ENCODE peak calls at places on chromosomes 7 and 10, in five cellular contexts. Y is hypothalamus; U is CD8-positive, alpha-beta memory T cell; L is HL-60; P is NCI-H1092. D is an unnamed sample.
A peak's percentile ranks its signal among the peaks of the same experiment; 100 is the strongest.

GRCh38 chr7:106248616-106249015 is 36.2 kb downstream of the NAMPT start:
- DNase-seq in Y (no peak), U (no peak), L (no peak), P (no peak), D (no peak)

GRCh38 chr10:48523820-48524758 is 80.8 kb downstream of the ARHGAP22 start:
- DNase-seq in L (no peak), U (no peak), Y (no peak), P (no peak), D (no peak)

GRCh38 chr7:14207154-14207553 is 217.7 kb upstream of the ETV1 start:
- DNase-seq in U (no peak), P (no peak), L (no peak), Y (no peak), D (no peak)

GRCh38 chr10:8369666-8370065 is 315.2 kb downstream of the GATA3 start:
- DNase-seq in U (no peak), Y (no peak), L (no peak), P (no peak), D (no peak)

GRCh38 chr7:27091125-27091524 is 4.7 kb downstream of the HOXA1 start:
- DNase-seq in P (peak; percentile 82), U (no peak), L (no peak), Y (no peak), D (no peak)

GRCh38 chr10:15140640-15141039 is 27.9 kb downstream of the NMT2 start:
- DNase-seq in P (no peak), U (no peak), L (no peak), Y (peak; percentile 1), D (no peak)

GRCh38 chr7:8515786-8516185 is 82.4 kb downstream of the NXPH1 start:
- DNase-seq in Y (no peak), U (no peak), P (no peak), L (no peak), D (no peak)

GRCh38 chr7:2958416-2959342 is 85.0 kb downstream of the CARD11 start:
- DNase-seq in Y (no peak), L (no peak), U (no peak), P (no peak), D (no peak)

GRCh38 chr10:132036153-132036886 is 29.4 kb upstream of the JAKMIP3 start:
- DNase-seq in U (no peak), P (no peak), L (no peak), Y (no peak), D (no peak)

GRCh38 chr7:53121374-53121773 is 85.9 kb downstream of the POM121L12 start:
- DNase-seq in Y (no peak), L (no peak), P (no peak), U (no peak), D (no peak)

GRCh38 chr7:46557295-46557711 is 636.2 kb upstream of the IGFBP3 start:
- DNase-seq in Y (no peak), U (no peak), P (no peak), L (no peak), D (no peak)

GRCh38 chr7:3370068-3370704 is 69.1 kb downstream of the SDK1 start:
- DNase-seq in L (no peak), U (no peak), P (peak; percentile 18), Y (no peak), D (no peak)

GRCh38 chr7:88040694-88041093 is 106.6 kb downstream of the ADAM22 start:
- DNase-seq in L (no peak), P (no peak), Y (no peak), U (no peak), D (no peak)

GRCh38 chr7:94410471-94411466 is 16.1 kb downstream of the COL1A2 start:
- DNase-seq in U (no peak), Y (no peak), P (no peak), L (no peak), D (no peak)

GRCh38 chr10:114445332-114445731 is 41.0 kb upstream of the AFAP1L2 start:
- DNase-seq in Y (no peak), P (no peak), L (no peak), U (no peak), D (no peak)

GRCh38 chr7:46486264-46487206 is 565.5 kb upstream of the IGFBP3 start:
- DNase-seq in P (no peak), U (no peak), L (no peak), Y (no peak), D (no peak)

GRCh38 chr10:103580422-103580821 is 86.9 kb downstream of the NEURL1 start:
- DNase-seq in P (no peak), L (no peak), U (no peak), Y (no peak), D (no peak)

GRCh38 chr7:51430480-51431086 is 114.0 kb upstream of the COBL start:
- DNase-seq in U (peak; percentile 27), P (peak; percentile 67), L (peak; percentile 11), Y (peak; percentile 6), D (no peak)

GRCh38 chr10:62430881-62431280 is 56.7 kb downstream of the ZNF365 start:
- DNase-seq in Y (no peak), L (no peak), P (no peak), U (no peak), D (no peak)

D was measured in CD14-positive monocyte.